ENCODE peak calls at places on chromosomes 5 and 9, in seven cellular contexts. O is K562, T is HCT116, Z is H1, D is SK-N-SH, B is HepG2, J is GM12878. C is an unnamed sample.

GRCh38 chr5:100584889-100585288 is 49.7 kb downstream of the FAM174A start:
- DNase-seq in T (no peak), B (no peak), O (no peak), Z (no peak), D (peak), J (no peak), C (no peak)

GRCh38 chr5:1325870-1326546 is 18.9 kb downstream of the CLPTM1L start:
- DNase-seq in J (no peak), T (no peak), Z (no peak), B (no peak), O (no peak), D (no peak), C (peak)

GRCh38 chr5:178777557-178777956 is 47.1 kb upstream of the ZNF354A start:
- DNase-seq in D (no peak), J (no peak), O (no peak), T (no peak), Z (no peak), B (no peak), C (no peak)

GRCh38 chr9:91195372-91196012 is 166.2 kb downstream of the AUH start:
- DNase-seq in T (no peak), D (no peak), J (no peak), O (no peak), Z (peak), B (peak), C (no peak)

GRCh38 chr9:21027295-21027694 is 4.1 kb downstream of the HACD4 start:
- DNase-seq in J (no peak), O (no peak), D (no peak), Z (no peak), B (no peak), T (no peak), C (no peak)

GRCh38 chr9:132412089-132412488 is 2.1 kb downstream of the CFAP77 start:
- DNase-seq in O (peak), Z (peak), D (peak), B (peak), T (peak), J (no peak), C (no peak)

GRCh38 chr9:70954607-70955143 is 166.7 kb downstream of the TRPM3 start:
- DNase-seq in O (no peak), D (no peak), Z (no peak), B (no peak), T (no peak), J (no peak), C (no peak)

GRCh38 chr9:98104445-98104881 is 14.6 kb downstream of the TRIM14 start:
- DNase-seq in D (no peak), Z (no peak), J (no peak), B (no peak), O (no peak), T (no peak), C (no peak)

GRCh38 chr9:79663878-79664277 is 92.1 kb downstream of the TLE4 start:
- DNase-seq in T (no peak), D (peak), Z (no peak), O (no peak), B (no peak), J (no peak), C (no peak)

GRCh38 chr9:113541019-113541900 is 77.7 kb downstream of the RGS3 start:
- DNase-seq in T (peak), J (no peak), B (peak), Z (peak), D (peak), O (peak), C (peak)

GRCh38 chr5:5141625-5142527 is 1.7 kb downstream of the ADAMTS16 start:
- DNase-seq in Z (no peak), D (peak), J (no peak), T (peak), B (peak), O (peak), C (peak)

GRCh38 chr5:102262688-102263087 is 33.4 kb downstream of the SLCO4C1 start:
- DNase-seq in Z (no peak), D (no peak), B (no peak), O (no peak), T (no peak), J (no peak), C (no peak)

GRCh38 chr5:53827072-53827471 is 266.6 kb downstream of the NDUFS4 start:
- DNase-seq in O (no peak), T (no peak), Z (no peak), D (no peak), J (no peak), B (no peak), C (no peak)

GRCh38 chr5:176575488-176576422 is 26.6 kb downstream of the CDHR2 start:
- DNase-seq in Z (no peak), J (no peak), T (no peak), D (no peak), O (no peak), B (no peak), C (no peak)

GRCh38 chr5:115831163-115831768 is 10.1 kb downstream of the ATG12 start:
- DNase-seq in J (no peak), B (peak), Z (no peak), D (peak), O (peak), T (no peak), C (peak)

GRCh38 chr9:33464045-33464636 is 9.6 kb downstream of the NOL6 start:
- DNase-seq in D (peak), Z (no peak), B (no peak), O (no peak), T (no peak), J (no peak), C (no peak)

GRCh38 chr5:167571824-167572223 is 719.6 kb upstream of the WWC1 start:
- DNase-seq in J (no peak), D (no peak), T (no peak), Z (no peak), B (no peak), O (no peak), C (no peak)

GRCh38 chr9:8855046-8855445 is 1055.5 kb upstream of the DMAC1 start:
- DNase-seq in Z (no peak), J (no peak), B (no peak), T (no peak), O (no peak), D (peak), C (no peak)

GRCh38 chr5:170974487-170974886 is 112.7 kb downstream of the RANBP17 start:
- DNase-seq in T (no peak), D (no peak), B (no peak), Z (no peak), O (no peak), J (no peak), C (no peak)

GRCh38 chr5:84119252-84119651 is 265.4 kb downstream of the EDIL3 start:
- DNase-seq in T (no peak), O (no peak), Z (no peak), B (no peak), J (no peak), D (peak), C (no peak)

GRCh38 chr5:84118551-84118950 is 266.1 kb downstream of the EDIL3 start:
- DNase-seq in B (no peak), T (no peak), O (no peak), D (no peak), J (no peak), Z (no peak), C (no peak)

GRCh38 chr5:84115727-84116126 is 269.0 kb downstream of the EDIL3 start:
- DNase-seq in T (no peak), O (no peak), Z (no peak), B (no peak), J (no peak), D (no peak), C (no peak)

GRCh38 chr5:84113246-84114118 is 271.2 kb downstream of the EDIL3 start:
- DNase-seq in O (no peak), B (no peak), Z (peak), T (peak), J (no peak), D (no peak), C (no peak)
- TF ChIP-seq JUND in O (no peak), B (no peak), Z (peak), T (peak), J (no peak), D (no peak), C (no peak)

GRCh38 chr9:77707696-77708095 is 59.6 kb upstream of the GNA14 start:
- DNase-seq in D (no peak), T (peak), B (peak), Z (no peak), O (no peak), J (no peak), C (peak)
- TF ChIP-seq JUND in D (peak), T (peak), B (no peak), Z (no peak), O (no peak), J (no peak), C (no peak)

GRCh38 chr9:89710689-89711088 is 105.9 kb downstream of the GADD45G start:
- DNase-seq in B (no peak), T (no peak), J (no peak), D (no peak), Z (no peak), O (no peak), C (no peak)
- TF ChIP-seq JUND in B (no peak), T (no peak), J (no peak), D (no peak), Z (no peak), O (no peak), C (no peak)

DNA sequence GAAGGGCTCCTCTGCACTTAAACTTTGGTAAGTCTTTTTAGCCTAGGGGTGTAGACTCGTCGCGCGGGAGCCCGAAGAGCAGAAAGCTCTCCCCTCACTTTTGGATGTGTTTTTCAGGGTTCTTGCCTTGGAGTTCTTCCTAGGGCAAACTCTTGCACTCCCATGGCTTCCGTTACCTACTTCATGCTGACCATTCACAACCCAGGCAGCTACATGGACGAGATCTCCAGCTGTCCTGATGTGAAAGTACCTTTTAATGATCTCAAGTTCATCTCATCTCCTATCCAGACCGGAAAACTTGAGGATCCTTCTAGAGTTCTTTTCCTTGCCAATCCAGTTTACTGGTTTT is 513 bp upstream of the ZBTB26 start:
- DNase-seq in D (no peak), Z (no peak), O (no peak), T (no peak), J (no peak), B (no peak), C (no peak)
- TF ChIP-seq JUND in D (no peak), Z (no peak), O (no peak), T (no peak), J (no peak), B (no peak), C (no peak)

DNA sequence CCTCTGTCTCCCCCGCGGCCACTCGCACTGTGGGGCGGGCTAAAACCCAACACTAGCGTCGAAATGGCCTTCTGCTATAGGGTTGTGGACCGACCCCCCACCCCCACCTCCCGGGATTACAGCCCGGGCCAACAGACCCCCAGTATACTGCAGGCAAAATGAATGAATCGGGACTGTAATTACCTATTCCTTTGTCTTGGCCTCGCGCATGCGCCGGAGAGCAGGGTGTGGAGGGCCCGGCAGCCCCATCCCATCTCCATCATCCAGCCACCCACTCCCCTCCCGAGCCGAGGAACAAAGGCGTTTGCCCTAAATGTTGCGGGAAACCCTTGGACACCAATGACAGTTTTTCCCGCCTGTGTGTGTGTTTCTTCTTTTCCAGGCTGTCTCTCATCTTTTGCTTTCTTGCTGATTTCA is 1.6 kb downstream of the BASP1 start:
- DNase-seq in T (no peak), B (no peak), O (no peak), J (no peak), Z (peak), D (peak), C (no peak)
- TF ChIP-seq JUND in T (no peak), B (no peak), O (no peak), J (no peak), Z (no peak), D (no peak), C (no peak)

DNA sequence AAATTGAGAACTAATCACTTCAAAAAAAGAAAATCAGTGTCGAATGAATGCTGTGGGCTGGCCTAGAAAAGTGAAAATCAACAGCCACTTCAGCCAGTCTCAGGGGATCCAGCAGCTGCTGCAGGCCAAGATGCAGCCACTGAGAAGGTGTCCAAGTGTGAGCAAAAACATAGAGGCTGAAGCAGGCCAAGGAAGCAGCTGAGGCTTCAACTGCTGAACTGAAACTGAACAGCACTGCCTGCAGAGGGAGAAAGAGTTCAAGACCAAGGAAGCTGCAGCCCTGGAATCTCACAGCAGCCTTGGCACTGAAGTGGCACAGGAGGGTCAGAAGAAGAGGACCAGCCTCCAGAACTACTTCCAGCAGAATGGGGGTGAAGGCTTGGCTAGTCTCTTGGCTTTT is 15.8 kb upstream of the SLC36A3 start:
- DNase-seq in B (no peak), D (no peak), O (no peak), Z (no peak), T (peak), J (no peak), C (peak)
- TF ChIP-seq JUND in B (no peak), D (no peak), O (no peak), Z (no peak), T (no peak), J (no peak), C (no peak)

GRCh38 chr5:89055011-89055704 is 172.2 kb upstream of the MEF2C start:
- DNase-seq in B (no peak), O (peak), D (no peak), T (no peak), J (no peak), Z (no peak), C (no peak)

GRCh38 chr5:89059274-89059673 is 176.3 kb upstream of the MEF2C start:
- DNase-seq in J (no peak), D (no peak), Z (no peak), B (no peak), O (no peak), T (no peak), C (no peak)

GRCh38 chr5:89047591-89047990 is 164.6 kb upstream of the MEF2C start:
- DNase-seq in J (no peak), D (no peak), B (no peak), O (no peak), Z (no peak), T (no peak), C (no peak)

DNA sequence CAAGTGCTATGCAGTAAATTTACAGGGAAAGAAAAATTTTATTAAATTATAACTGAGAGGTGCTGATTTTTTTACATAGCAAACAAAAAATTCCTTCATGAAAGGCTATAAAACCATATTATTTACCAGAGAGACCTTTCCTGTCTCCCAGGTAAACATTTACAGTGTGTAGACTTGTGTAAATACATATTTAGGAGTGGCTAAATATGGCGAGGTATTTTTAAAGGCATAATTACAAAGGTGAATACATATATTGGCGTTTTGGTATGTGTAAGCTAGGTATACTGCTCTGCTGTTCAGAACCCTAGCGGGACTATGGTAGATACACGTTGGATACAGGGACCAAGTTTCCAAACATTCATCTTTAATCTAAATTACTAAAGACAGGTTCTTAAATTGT is 170.6 kb upstream of the MEF2C start:
- DNase-seq in J (no peak), D (no peak), Z (no peak), O (no peak), T (no peak), B (no peak), C (peak)
- TF ChIP-seq JUND in J (no peak), D (no peak), Z (no peak), O (no peak), T (no peak), B (no peak), C (no peak)

DNA sequence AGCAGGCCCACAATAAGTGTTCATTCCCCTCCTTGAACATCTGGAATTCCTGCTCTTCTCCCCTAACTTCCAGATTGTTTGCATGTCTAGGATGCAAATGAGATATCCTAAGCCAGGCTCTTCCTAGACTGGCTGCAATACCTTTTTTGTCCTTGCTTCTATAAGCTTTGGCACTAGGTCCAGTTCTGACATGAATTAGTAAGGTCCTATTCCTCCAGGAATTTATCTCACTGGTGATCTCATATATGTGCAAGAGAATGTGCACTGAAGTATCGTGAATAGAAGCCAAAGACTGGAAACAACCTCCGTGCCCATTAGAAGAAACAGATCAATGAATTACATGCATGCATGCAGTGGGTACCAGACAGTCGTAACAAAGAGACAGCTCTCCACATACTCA is 25.2 kb downstream of the DUSP1 start:
- DNase-seq in O (no peak), T (no peak), B (no peak), J (no peak), D (no peak), Z (no peak), C (no peak)
- TF ChIP-seq JUND in O (no peak), T (no peak), B (no peak), J (no peak), D (no peak), Z (no peak), C (no peak)

C was measured in T47D.